ENCODE peak calls at places on chromosomes 4 and X, in eight cellular contexts. E is hypothalamus, H is left cardiac atrium, Y is T-helper 1 cell, S is endothelial cell, P is neural crest cell, F is G401, O is progenitor cell of endocrine pancreas. B is an unnamed sample.

GRCh38 chr4:82718067-82718935 is 80.3 kb downstream of the SCD5 start:
- DNase-seq in E (peak; percentile 64), H (peak; percentile 49), Y (no peak), S (no peak), P (no peak), F (peak; percentile 19), O (no peak), B (no peak)

GRCh38 chr4:5710962-5711478 is at the start of gene EVC:
- DNase-seq in E (peak; percentile 53), H (peak; percentile 87), Y (no peak), S (peak; percentile 72), P (peak; percentile 57), F (peak; percentile 36), O (peak; percentile 63), B (peak; percentile 18)

GRCh38 chrX:129823115-129823514 is 20.6 kb downstream of the ZDHHC9 start:
- DNase-seq in E (no peak), H (no peak), Y (peak; percentile 65), S (peak; percentile 27), P (peak; percentile 25), F (peak; percentile 36), O (no peak), B (no peak)

GRCh38 chrX:101208152-101208905 is 11.3 kb upstream of the DRP2 start:
- DNase-seq in E (no peak), H (no peak), Y (peak; percentile 42), S (no peak), P (no peak), F (no peak), O (no peak), B (no peak)

GRCh38 chr4:67570537-67570936 is 12.0 kb downstream of the STAP1 start:
- DNase-seq in E (no peak), H (no peak), Y (no peak), S (no peak), P (no peak), F (no peak), O (no peak), B (no peak)

GRCh38 chrX:26109142-26109541 is 29.0 kb upstream of the MAGEB18 start:
- DNase-seq in E (no peak), H (no peak), Y (no peak), S (no peak), P (no peak), F (no peak), O (no peak), B (no peak)

GRCh38 chrX:8147216-8147615 is 23.9 kb downstream of the VCX2 start:
- DNase-seq in E (no peak), H (no peak), Y (no peak), S (no peak), P (no peak), F (no peak), O (no peak), B (no peak)

GRCh38 chr4:39030726-39031125 is 1.5 kb downstream of the TMEM156 start:
- DNase-seq in E (no peak), H (no peak), Y (no peak), S (no peak), P (no peak), F (no peak), O (no peak), B (no peak)

GRCh38 chr4:139704915-139705485 is 39.4 kb downstream of the MGST2 start:
- DNase-seq in E (no peak), H (no peak), Y (no peak), S (no peak), P (no peak), F (no peak), O (no peak), B (no peak)

GRCh38 chrX:101803451-101803850 is 128.4 kb downstream of the ZMAT1 start:
- DNase-seq in E (no peak), H (no peak), Y (no peak), S (no peak), P (peak; percentile 16), F (no peak), O (no peak), B (peak; percentile 0)

GRCh38 chr4:24856586-24856985 is 56.3 kb downstream of the CCDC149 start:
- DNase-seq in E (no peak), H (no peak), Y (no peak), S (no peak), P (no peak), F (no peak), O (no peak), B (no peak)

GRCh38 chr4:153465583-153465921 is 608 bp upstream of the TMEM131L start:
- DNase-seq in E (no peak), H (no peak), Y (peak; percentile 56), S (peak; percentile 69), P (peak; percentile 44), F (peak; percentile 15), O (peak; percentile 18), B (no peak)

GRCh38 chr4:32472918-32473317 is 1752.7 kb downstream of the PCDH7 start:
- DNase-seq in E (no peak), H (no peak), Y (no peak), S (no peak), P (no peak), F (no peak), O (no peak), B (no peak)

GRCh38 chrX:130801901-130802300 is 101.1 kb downstream of the ENOX2 start:
- DNase-seq in E (no peak), H (no peak), Y (no peak), S (no peak), P (no peak), F (no peak), O (no peak), B (no peak)

B was measured in cerebellum.